ENCODE peak calls at places on chromosomes 3 and 15, in four cellular contexts. F is HepG2, Y is H1, J is K562. T is an unnamed sample.

GRCh38 chr15:45328663-45329062 is 49.7 kb downstream of the GATM start:
- DNase-seq in F (no peak), Y (no peak), J (no peak), T (no peak)

GRCh38 chr15:44706946-44707636 is 4.0 kb downstream of the PATL2 start:
- DNase-seq in Y (no peak), F (no peak), J (no peak), T (no peak)

GRCh38 chr15:100284701-100285100 is 57.1 kb downstream of the ADAMTS17 start:
- DNase-seq in F (no peak), Y (no peak), J (no peak), T (no peak)

GRCh38 chr3:52249683-52250082 is 4.1 kb downstream of the PPM1M start:
- DNase-seq in J (no peak), F (no peak), Y (no peak), T (no peak)

GRCh38 chr3:13220991-13221390 is 147.8 kb upstream of the IQSEC1 start:
- DNase-seq in J (no peak), Y (no peak), F (no peak), T (no peak)

GRCh38 chr3:127671523-127672428 is 976 bp upstream of the ABTB1 start:
- DNase-seq in F (no peak), Y (peak; percentile 59), J (peak; percentile 13), T (no peak)

GRCh38 chr15:45648521-45649200 is 13.8 kb downstream of the SQOR start:
- DNase-seq in J (no peak), Y (no peak), F (peak; percentile 76), T (peak; percentile 32)

GRCh38 chr15:99477745-99478525 is 87.8 kb upstream of the MEF2A start:
- DNase-seq in J (no peak), Y (no peak), F (no peak), T (no peak)

GRCh38 chr3:134079111-134079531 is 49.4 kb upstream of the SLCO2A1 start:
- DNase-seq in Y (no peak), J (no peak), F (peak; percentile 15), T (no peak)

GRCh38 chr15:60886680-60887079 is 342.4 kb downstream of the RORA start:
- DNase-seq in Y (no peak), F (no peak), J (no peak), T (no peak)

GRCh38 chr3:48832691-48833090 is 15.0 kb downstream of the PRKAR2A start:
- DNase-seq in F (peak; percentile 12), Y (no peak), J (no peak), T (no peak)

GRCh38 chr15:77966540-77967290 is 110.8 kb downstream of the TBC1D2B start:
- DNase-seq in F (peak; percentile 32), J (peak; percentile 24), Y (peak; percentile 69), T (peak; percentile 38)

GRCh38 chr3:150352931-150353330 is 55.2 kb upstream of the TSC22D2 start:
- DNase-seq in F (no peak), Y (no peak), J (no peak), T (no peak)

GRCh38 chr3:60065227-60065868 is 1015.5 kb upstream of the CFAP20DC start:
- DNase-seq in Y (no peak), J (no peak), F (no peak), T (no peak)

GRCh38 chr15:74037171-74038117 is 42.9 kb downstream of the PML start:
- DNase-seq in J (no peak), Y (no peak), F (no peak), T (no peak)

GRCh38 chr15:58932791-58933310 is 628 bp downstream of the SLTM start:
- DNase-seq in Y (no peak), F (no peak), J (peak; percentile 50), T (no peak)

GRCh38 chr3:30600572-30600971 is 5.8 kb upstream of the TGFBR2 start:
- DNase-seq in F (no peak), Y (no peak), J (no peak), T (no peak)

GRCh38 chr3:42066516-42067181 is 24.5 kb upstream of the TRAK1 start:
- DNase-seq in Y (no peak), J (no peak), F (peak; percentile 48), T (no peak)

GRCh38 chr3:184769771-184770170 is 42.2 kb upstream of the VPS8 start:
- DNase-seq in F (no peak), Y (no peak), J (no peak), T (no peak)

GRCh38 chr3:192655627-192656026 is 71.7 kb downstream of the FGF12 start:
- DNase-seq in F (no peak), J (no peak), Y (no peak), T (no peak)

GRCh38 chr3:186095584-186096061 is 13.3 kb downstream of the ETV5 start:
- DNase-seq in F (peak; percentile 68), Y (no peak), J (no peak), T (no peak)

GRCh38 chr15:37102315-37103021 is 2.1 kb upstream of the MEIS2 start:
- DNase-seq in F (no peak), J (peak; percentile 57), Y (peak; percentile 67), T (no peak)

GRCh38 chr3:182212479-182213076 is 500.9 kb downstream of the SOX2 start:
- DNase-seq in Y (no peak), J (no peak), F (peak; percentile 96), T (peak; percentile 98)

GRCh38 chr3:123337226-123337625 is 111.7 kb downstream of the ADCY5 start:
- DNase-seq in J (no peak), Y (no peak), F (no peak), T (no peak)

GRCh38 chr3:151387443-151388241 is 3.1 kb upstream of the P2RY12 start:
- DNase-seq in F (no peak), Y (no peak), J (no peak), T (no peak)

GRCh38 chr3:195196266-195196665 is 74.7 kb downstream of the XXYLT1 start:
- DNase-seq in F (no peak), J (peak; percentile 36), Y (no peak), T (no peak)

GRCh38 chr3:66418432-66419052 is 82.3 kb downstream of the LRIG1 start:
- DNase-seq in Y (no peak), J (no peak), F (no peak), T (no peak)

GRCh38 chr15:90872481-90873184 is 4.2 kb downstream of the FURIN start:
- DNase-seq in Y (no peak), F (peak; percentile 56), J (peak; percentile 77), T (no peak)

GRCh38 chr15:27694506-27695077 is 404.5 kb downstream of the OCA2 start:
- DNase-seq in F (peak; percentile 9), J (no peak), Y (no peak), T (no peak)

GRCh38 chr3:51703776-51704510 is 2.9 kb upstream of the GRM2 start:
- DNase-seq in J (no peak), F (no peak), Y (no peak), T (no peak)

GRCh38 chr3:161348791-161349400 is 22.4 kb downstream of the SPTSSB start:
- DNase-seq in J (no peak), Y (no peak), F (no peak), T (peak; percentile 40)

GRCh38 chr15:42210703-42211102 is 2.6 kb upstream of the VPS39 start:
- DNase-seq in F (no peak), Y (no peak), J (no peak), T (no peak)

GRCh38 chr3:111978493-111978832 is 363 bp upstream of the ABHD10 start:
- DNase-seq in Y (no peak), J (no peak), F (no peak), T (no peak)

GRCh38 chr3:13072239-13073041 is 789 bp downstream of the IQSEC1 start:
- DNase-seq in F (no peak), Y (peak; percentile 61), J (no peak), T (no peak)

GRCh38 chr3:186165331-186165730 is 56.4 kb upstream of the ETV5 start:
- DNase-seq in J (no peak), F (no peak), Y (no peak), T (no peak)

GRCh38 chr3:35663471-35663870 is 24.1 kb downstream of the ARPP21 start:
- DNase-seq in F (no peak), J (no peak), Y (no peak), T (no peak)

GRCh38 chr3:177538064-177538742 is 340.9 kb upstream of the TBL1XR1 start:
- DNase-seq in F (no peak), Y (no peak), J (no peak), T (no peak)

GRCh38 chr15:101773496-101774100 is 29.7 kb upstream of the OR4F6 start:
- DNase-seq in F (peak; percentile 9), J (peak; percentile 46), Y (peak; percentile 72), T (peak; percentile 3)
- TF ChIP-seq SRF in F (no peak), J (no peak), Y (no peak), T (no peak)

GRCh38 chr15:40843885-40844542 is at the start of gene SPINT1:
- DNase-seq in Y (peak; percentile 79), F (no peak), J (peak; percentile 51), T (no peak)

GRCh38 chr15:40843183-40843884 is 514 bp upstream of the SPINT1 start:
- DNase-seq in F (no peak), Y (no peak), J (no peak), T (no peak)

GRCh38 chr15:40845511-40846284 is 1.9 kb downstream of the SPINT1 start:
- DNase-seq in J (peak; percentile 37), F (peak; percentile 86), Y (no peak), T (no peak)

GRCh38 chr15:40845036-40845435 is 1.2 kb downstream of the SPINT1 start:
- DNase-seq in F (no peak), J (no peak), Y (no peak), T (no peak)

DNA sequence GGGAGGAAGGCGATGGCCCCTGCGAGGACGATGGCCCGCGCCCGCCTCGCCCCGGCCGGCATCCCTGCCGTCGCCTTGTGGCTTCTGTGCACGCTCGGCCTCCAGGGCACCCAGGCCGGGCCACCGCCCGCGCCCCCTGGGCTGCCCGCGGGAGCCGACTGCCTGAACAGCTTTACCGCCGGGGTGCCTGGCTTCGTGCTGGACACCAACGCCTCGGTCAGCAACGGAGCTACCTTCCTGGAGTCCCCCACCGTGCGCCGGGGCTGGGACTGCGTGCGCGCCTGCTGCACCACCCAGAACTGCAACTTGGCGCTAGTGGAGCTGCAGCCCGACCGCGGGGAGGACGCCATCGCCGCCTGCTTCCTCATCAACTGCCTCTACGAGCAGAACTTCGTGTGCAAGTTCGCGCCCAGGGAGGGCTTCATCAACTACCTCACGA is 714 bp downstream of the SPINT1 start:
- DNase-seq in J (no peak), F (no peak), Y (no peak), T (no peak)
- TF ChIP-seq EZH2 in J (no peak), F (no peak), Y (no peak), T (no peak)

GRCh38 chr3:110738531-110738930 is 333.1 kb upstream of the NECTIN3 start:
- DNase-seq in Y (no peak), J (no peak), F (no peak), T (no peak)
- TF ChIP-seq SRF in Y (no peak), J (no peak), F (no peak), T (no peak)

GRCh38 chr3:138938877-138939562 is 7.9 kb downstream of the FOXL2 start:
- DNase-seq in F (no peak), J (no peak), Y (no peak), T (no peak)

GRCh38 chr3:138935864-138936762 is 10.8 kb downstream of the FOXL2 start:
- DNase-seq in J (peak; percentile 89), F (peak; percentile 27), Y (peak; percentile 99), T (peak; percentile 52)

GRCh38 chr3:138936763-138937689 is 9.9 kb downstream of the FOXL2 start:
- DNase-seq in F (no peak), J (no peak), Y (no peak), T (no peak)

GRCh38 chr3:138938056-138938876 is 8.7 kb downstream of the FOXL2 start:
- DNase-seq in Y (peak; percentile 76), J (no peak), F (no peak), T (no peak)

DNA sequence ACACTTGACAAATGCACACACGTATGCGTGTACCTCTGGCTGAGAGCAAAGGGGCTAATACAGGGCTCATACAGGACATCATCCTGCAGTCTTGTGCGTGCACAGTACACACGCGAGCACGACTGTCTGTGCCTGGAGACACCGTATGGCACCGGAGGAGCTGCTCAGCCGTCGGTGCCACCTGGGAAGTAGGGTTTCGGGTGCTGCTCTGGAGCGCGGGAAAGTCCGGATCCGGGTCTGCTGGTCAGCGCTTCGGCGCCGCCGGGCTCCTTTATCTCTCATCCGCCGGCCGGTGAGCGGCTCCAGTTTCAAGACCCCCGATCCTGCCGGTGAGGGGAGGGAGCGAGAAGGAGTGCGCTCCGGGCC is 9.3 kb downstream of the FOXL2 start:
- DNase-seq in F (no peak), Y (no peak), J (no peak), T (no peak)
- TF ChIP-seq EZH2 in F (peak; percentile 32), Y (peak; percentile 88), J (no peak), T (no peak)

T was measured in HCT116.